ENCODE peak calls at places on chromosome 11, in four cellular contexts. P, W, A and O are unnamed samples.

GRCh38 chr11:128365044-128365443 is 222.3 kb downstream of the ETS1 start:
- DNase-seq in P (no peak), W (peak; percentile 9), A (no peak), O (no peak)

GRCh38 chr11:8403310-8403709 is 139.6 kb upstream of the LMO1 start:
- DNase-seq in P (no peak), W (no peak), A (no peak), O (no peak)

GRCh38 chr11:128472128-128473110 is 114.9 kb downstream of the ETS1 start:
- DNase-seq in P (no peak), W (no peak), A (no peak), O (no peak)

GRCh38 chr11:122337241-122338176 is 221.5 kb upstream of the BLID start:
- DNase-seq in P (no peak), W (no peak), A (no peak), O (no peak)

GRCh38 chr11:69585385-69585784 is 55.6 kb upstream of the CCND1 start:
- DNase-seq in P (no peak), W (no peak), A (no peak), O (no peak)

GRCh38 chr11:8928981-8929615 is 3.6 kb downstream of the C11orf16 start:
- DNase-seq in P (no peak), W (no peak), A (no peak), O (no peak)

GRCh38 chr11:2746401-2747230 is 46.8 kb upstream of the KCNQ1OT1 start:
- DNase-seq in P (peak; percentile 70), W (no peak), A (no peak), O (peak; percentile 89)

GRCh38 chr11:107856180-107856980 is 2.2 kb downstream of the SLC35F2 start:
- DNase-seq in P (no peak), W (no peak), A (no peak), O (no peak)

GRCh38 chr11:81995907-81996306 is 737.8 kb downstream of the FAM181B start:
- DNase-seq in P (peak; percentile 60), W (no peak), A (no peak), O (no peak)

GRCh38 chr11:102385053-102385976 is 38.3 kb downstream of the BIRC2 start:
- DNase-seq in P (no peak), W (no peak), A (no peak), O (no peak)

GRCh38 chr11:45921561-45922424 is 663 bp upstream of the LARGE2 start:
- DNase-seq in P (peak; percentile 41), W (no peak), A (no peak), O (peak; percentile 86)

GRCh38 chr11:42524534-42525227 is 787.1 kb upstream of the API5 start:
- DNase-seq in P (no peak), W (peak; percentile 48), A (no peak), O (no peak)

GRCh38 chr11:69818243-69819108 is 740 bp downstream of the FGF3 start:
- DNase-seq in P (no peak), W (no peak), A (no peak), O (no peak)

GRCh38 chr11:108662700-108663099 is 2.2 kb upstream of the DDX10 start:
- DNase-seq in P (no peak), W (no peak), A (no peak), O (no peak)